ENCODE peak calls at places on chromosomes 12 and 14, in seven cellular contexts. T is mucosa of descending colon, H is iPS-NIHi11, J is iPS DF 6.9, E is PC-3, I is neural progenitor cell, S is DND-41. F is an unnamed sample.

GRCh38 chr12:120764766-120765165 is 39.1 kb downstream of the ACADS start:
- DNase-seq in T (no peak), H (no peak), J (no peak), E (no peak), I (no peak), S (no peak), F (no peak)

GRCh38 chr14:21097616-21098133 is 780 bp downstream of the ZNF219 start:
- DNase-seq in T (peak), H (no peak), J (no peak), E (no peak), I (peak), S (no peak), F (no peak)

GRCh38 chr14:88614218-88614907 is 51.5 kb downstream of the ZC3H14 start:
- DNase-seq in T (no peak), H (no peak), J (no peak), E (peak), I (no peak), S (no peak), F (no peak)

GRCh38 chr12:68011882-68012207 is 22.6 kb downstream of the IFNG-AS1 start:
- DNase-seq in T (no peak), H (no peak), J (no peak), E (no peak), I (no peak), S (no peak), F (no peak)

GRCh38 chr12:130335517-130336392 is 1.9 kb upstream of the PIWIL1 start:
- DNase-seq in T (no peak), H (no peak), J (peak), E (peak), I (peak), S (peak), F (no peak)

GRCh38 chr14:90274808-90275454 is 18.6 kb downstream of the PSMC1 start:
- DNase-seq in T (no peak), H (no peak), J (no peak), E (no peak), I (no peak), S (no peak), F (no peak)

GRCh38 chr12:109637996-109638395 is 64.4 kb downstream of the MVK start:
- DNase-seq in T (no peak), H (no peak), J (no peak), E (no peak), I (no peak), S (no peak), F (no peak)

GRCh38 chr14:38257500-38257899 is 1.6 kb upstream of the CLEC14A start:
- DNase-seq in T (no peak), H (no peak), J (no peak), E (peak), I (no peak), S (no peak), F (no peak)

GRCh38 chr14:34324363-34324795 is 137.7 kb downstream of the SPTSSA start:
- DNase-seq in T (no peak), H (peak), J (no peak), E (peak), I (peak), S (peak), F (no peak)

GRCh38 chr14:99687284-99688209 is 3.4 kb downstream of the CYP46A1 start:
- DNase-seq in T (peak), H (peak), J (no peak), E (peak), I (peak), S (no peak), F (no peak)

GRCh38 chr12:96210376-96211055 is 16.3 kb downstream of the ELK3 start:
- DNase-seq in T (peak), H (no peak), J (no peak), E (no peak), I (no peak), S (no peak), F (no peak)

GRCh38 chr12:32229971-32230606 is 123.4 kb downstream of the BICD1 start:
- DNase-seq in T (no peak), H (no peak), J (no peak), E (no peak), I (no peak), S (no peak), F (no peak)

GRCh38 chr12:120688527-120689071 is 1.6 kb downstream of the MLEC start:
- DNase-seq in T (no peak), H (no peak), J (no peak), E (peak), I (no peak), S (no peak), F (no peak)

GRCh38 chr12:43957732-43958131 is 121.9 kb downstream of the TMEM117 start:
- DNase-seq in T (no peak), H (peak), J (peak), E (peak), I (peak), S (peak), F (peak)